ENCODE peak calls at places on chromosome 5, in eight cellular contexts. One of them, this sample, is unnamed.

GRCh38 chr5:101326766-101327165 is 423.7 kb upstream of the ST8SIA4 start:
- DNase-seq in C1 segment of cervical spinal cord: no peak
- DNase-seq in GM12878: no peak
- DNase-seq in memory B cell: no peak
- DNase-seq in kidney epithelial cell: no peak
- DNase-seq in activated T-cell treated with anti-CD3 and anti-CD28 coated beads, Interleukin-2, amount 50 U/mL, for 1 hour: no peak
- DNase-seq in IMR-90: no peak
- DNase-seq in ACHN: no peak
- DNase-seq in this sample: no peak

GRCh38 chr5:134509308-134510040 is 16.0 kb upstream of the JADE2 start:
- DNase-seq in C1 segment of cervical spinal cord: no peak
- DNase-seq in GM12878: no peak
- DNase-seq in memory B cell: no peak
- DNase-seq in kidney epithelial cell: peak; percentile 70
- DNase-seq in activated T-cell treated with anti-CD3 and anti-CD28 coated beads, Interleukin-2, amount 50 U/mL, for 1 hour: no peak
- DNase-seq in IMR-90: peak; percentile 52
- DNase-seq in ACHN: peak; percentile 31
- DNase-seq in this sample: no peak

GRCh38 chr5:98964621-98965020 is 35.8 kb upstream of the CHD1 start:
- DNase-seq in C1 segment of cervical spinal cord: no peak
- DNase-seq in GM12878: no peak
- DNase-seq in memory B cell: no peak
- DNase-seq in kidney epithelial cell: no peak
- DNase-seq in activated T-cell treated with anti-CD3 and anti-CD28 coated beads, Interleukin-2, amount 50 U/mL, for 1 hour: no peak
- DNase-seq in IMR-90: no peak
- DNase-seq in ACHN: no peak
- DNase-seq in this sample: no peak

GRCh38 chr5:2917524-2917923 is 166.0 kb upstream of the IRX2 start:
- DNase-seq in C1 segment of cervical spinal cord: no peak
- DNase-seq in GM12878: no peak
- DNase-seq in memory B cell: no peak
- DNase-seq in kidney epithelial cell: no peak
- DNase-seq in activated T-cell treated with anti-CD3 and anti-CD28 coated beads, Interleukin-2, amount 50 U/mL, for 1 hour: no peak
- DNase-seq in IMR-90: no peak
- DNase-seq in ACHN: no peak
- DNase-seq in this sample: no peak

GRCh38 chr5:36558652-36559051 is 47.8 kb upstream of the SLC1A3 start:
- DNase-seq in C1 segment of cervical spinal cord: no peak
- DNase-seq in GM12878: no peak
- DNase-seq in memory B cell: no peak
- DNase-seq in kidney epithelial cell: no peak
- DNase-seq in activated T-cell treated with anti-CD3 and anti-CD28 coated beads, Interleukin-2, amount 50 U/mL, for 1 hour: no peak
- DNase-seq in IMR-90: no peak
- DNase-seq in ACHN: no peak
- DNase-seq in this sample: no peak

GRCh38 chr5:142544946-142545652 is 140.8 kb downstream of the FGF1 start:
- DNase-seq in C1 segment of cervical spinal cord: no peak
- DNase-seq in GM12878: no peak
- DNase-seq in memory B cell: no peak
- DNase-seq in kidney epithelial cell: no peak
- DNase-seq in activated T-cell treated with anti-CD3 and anti-CD28 coated beads, Interleukin-2, amount 50 U/mL, for 1 hour: no peak
- DNase-seq in IMR-90: peak; percentile 54
- DNase-seq in ACHN: no peak
- DNase-seq in this sample: no peak

GRCh38 chr5:25963251-25964008 is 1075.0 kb downstream of the CDH9 start:
- DNase-seq in C1 segment of cervical spinal cord: no peak
- DNase-seq in GM12878: no peak
- DNase-seq in memory B cell: no peak
- DNase-seq in kidney epithelial cell: no peak
- DNase-seq in activated T-cell treated with anti-CD3 and anti-CD28 coated beads, Interleukin-2, amount 50 U/mL, for 1 hour: no peak
- DNase-seq in IMR-90: no peak
- DNase-seq in ACHN: no peak
- DNase-seq in this sample: no peak

GRCh38 chr5:35031276-35031675 is 16.5 kb downstream of the AGXT2 start:
- DNase-seq in C1 segment of cervical spinal cord: no peak
- DNase-seq in GM12878: no peak
- DNase-seq in memory B cell: no peak
- DNase-seq in kidney epithelial cell: peak; percentile 84
- DNase-seq in activated T-cell treated with anti-CD3 and anti-CD28 coated beads, Interleukin-2, amount 50 U/mL, for 1 hour: no peak
- DNase-seq in IMR-90: peak; percentile 66
- DNase-seq in ACHN: peak; percentile 41
- DNase-seq in this sample: no peak

GRCh38 chr5:56478062-56478461 is 244.9 kb upstream of the ANKRD55 start:
- DNase-seq in C1 segment of cervical spinal cord: no peak
- DNase-seq in GM12878: no peak
- DNase-seq in memory B cell: no peak
- DNase-seq in kidney epithelial cell: no peak
- DNase-seq in activated T-cell treated with anti-CD3 and anti-CD28 coated beads, Interleukin-2, amount 50 U/mL, for 1 hour: no peak
- DNase-seq in IMR-90: no peak
- DNase-seq in ACHN: no peak
- DNase-seq in this sample: no peak

GRCh38 chr5:154696891-154697290 is 58.3 kb upstream of the LARP1 start:
- DNase-seq in C1 segment of cervical spinal cord: no peak
- DNase-seq in GM12878: no peak
- DNase-seq in memory B cell: no peak
- DNase-seq in kidney epithelial cell: no peak
- DNase-seq in activated T-cell treated with anti-CD3 and anti-CD28 coated beads, Interleukin-2, amount 50 U/mL, for 1 hour: no peak
- DNase-seq in IMR-90: no peak
- DNase-seq in ACHN: no peak
- DNase-seq in this sample: no peak

GRCh38 chr5:170109059-170110031 is 3.6 kb downstream of the FOXI1 start:
- DNase-seq in C1 segment of cervical spinal cord: no peak
- DNase-seq in GM12878: no peak
- DNase-seq in memory B cell: no peak
- DNase-seq in kidney epithelial cell: no peak
- DNase-seq in activated T-cell treated with anti-CD3 and anti-CD28 coated beads, Interleukin-2, amount 50 U/mL, for 1 hour: no peak
- DNase-seq in IMR-90: no peak
- DNase-seq in ACHN: no peak
- DNase-seq in this sample: no peak

GRCh38 chr5:35198096-35198495 is 32.2 kb downstream of the PRLR start:
- DNase-seq in C1 segment of cervical spinal cord: no peak
- DNase-seq in GM12878: no peak
- DNase-seq in memory B cell: no peak
- DNase-seq in kidney epithelial cell: no peak
- DNase-seq in activated T-cell treated with anti-CD3 and anti-CD28 coated beads, Interleukin-2, amount 50 U/mL, for 1 hour: no peak
- DNase-seq in IMR-90: peak; percentile 37
- DNase-seq in ACHN: no peak
- DNase-seq in this sample: peak; percentile 15

GRCh38 chr5:41973887-41974286 is 48.8 kb downstream of the FBXO4 start:
- DNase-seq in C1 segment of cervical spinal cord: no peak
- DNase-seq in GM12878: no peak
- DNase-seq in memory B cell: no peak
- DNase-seq in kidney epithelial cell: no peak
- DNase-seq in activated T-cell treated with anti-CD3 and anti-CD28 coated beads, Interleukin-2, amount 50 U/mL, for 1 hour: no peak
- DNase-seq in IMR-90: no peak
- DNase-seq in ACHN: no peak
- DNase-seq in this sample: no peak

GRCh38 chr5:99866740-99867139 is 668.4 kb upstream of the FAM174A start:
- DNase-seq in C1 segment of cervical spinal cord: no peak
- DNase-seq in GM12878: no peak
- DNase-seq in memory B cell: no peak
- DNase-seq in kidney epithelial cell: no peak
- DNase-seq in activated T-cell treated with anti-CD3 and anti-CD28 coated beads, Interleukin-2, amount 50 U/mL, for 1 hour: no peak
- DNase-seq in IMR-90: no peak
- DNase-seq in ACHN: no peak
- DNase-seq in this sample: no peak

GRCh38 chr5:132023258-132024116 is 12.0 kb upstream of the ACSL6 start:
- DNase-seq in C1 segment of cervical spinal cord: no peak
- DNase-seq in GM12878: no peak
- DNase-seq in memory B cell: no peak
- DNase-seq in kidney epithelial cell: no peak
- DNase-seq in activated T-cell treated with anti-CD3 and anti-CD28 coated beads, Interleukin-2, amount 50 U/mL, for 1 hour: no peak
- DNase-seq in IMR-90: no peak
- DNase-seq in ACHN: no peak
- DNase-seq in this sample: no peak

GRCh38 chr5:120164037-120164436 is 300.1 kb upstream of the PRR16 start:
- DNase-seq in C1 segment of cervical spinal cord: no peak
- DNase-seq in GM12878: no peak
- DNase-seq in memory B cell: no peak
- DNase-seq in kidney epithelial cell: no peak
- DNase-seq in activated T-cell treated with anti-CD3 and anti-CD28 coated beads, Interleukin-2, amount 50 U/mL, for 1 hour: no peak
- DNase-seq in IMR-90: no peak
- DNase-seq in ACHN: no peak
- DNase-seq in this sample: no peak

This sample was measured in nephron progenitor cell.